ENCODE peak calls at places on chromosome 2, in five cellular contexts. U is astrocyte of the cerebellum; H is GM12865; G is fibroblast of the conjunctiva; Q is stimulated activated CD8-positive, alpha-beta memory T cell treated with anti-CD3 and anti-CD28 coated beads, Interleukin-7, amount 100 ng/mL, for 1 hour. E is an unnamed sample.

GRCh38 chr2:223779877-223780276 is 57.5 kb downstream of the AP1S3 start:
- DNase-seq in U (no peak), H (peak), G (no peak), Q (no peak), E (no peak)

GRCh38 chr2:109124982-109125594 is 3.9 kb upstream of the SH3RF3 start:
- DNase-seq in U (no peak), H (peak), G (no peak), Q (no peak), E (no peak)

GRCh38 chr2:158973111-158973510 is 4.7 kb downstream of the TANC1 start:
- DNase-seq in U (no peak), H (no peak), G (no peak), Q (no peak), E (no peak)

GRCh38 chr2:230268606-230269222 is 43.2 kb downstream of the SP140 start:
- DNase-seq in U (no peak), H (peak), G (no peak), Q (no peak), E (no peak)

GRCh38 chr2:237293966-237294365 is 120.0 kb downstream of the COL6A3 start:
- DNase-seq in U (no peak), H (no peak), G (no peak), Q (no peak), E (no peak)

GRCh38 chr2:64613276-64613675 is 40.4 kb downstream of the SERTAD2 start:
- DNase-seq in U (no peak), H (no peak), G (no peak), Q (no peak), E (no peak)

GRCh38 chr2:105515581-105516415 is 116.9 kb upstream of the FHL2 start:
- DNase-seq in U (no peak), H (no peak), G (no peak), Q (no peak), E (no peak)

GRCh38 chr2:38400513-38400912 is 23.4 kb upstream of the ATL2 start:
- DNase-seq in U (no peak), H (no peak), G (no peak), Q (no peak), E (no peak)

GRCh38 chr2:36770542-36771287 is 74.2 kb downstream of the VIT start:
- DNase-seq in U (no peak), H (peak), G (peak), Q (no peak), E (no peak)

GRCh38 chr2:100744184-100744583 is 75.8 kb upstream of the NPAS2 start:
- DNase-seq in U (no peak), H (no peak), G (no peak), Q (no peak), E (no peak)

GRCh38 chr2:104434363-104434792 is 419.5 kb upstream of the POU3F3 start:
- DNase-seq in U (no peak), H (peak), G (no peak), Q (no peak), E (no peak)

GRCh38 chr2:216006164-216006663 is 7.1 kb downstream of the MREG start:
- DNase-seq in U (no peak), H (peak), G (no peak), Q (no peak), E (no peak)

E was measured in amniotic stem cell.